ENCODE peak calls at places on chromosome X, in seven cellular contexts. O is mucosa of descending colon, A is BE2C, E is endothelial cell of umbilical vein, F is sigmoid colon, T is cardiac fibroblast, P is BJ. D is an unnamed sample.

GRCh38 chrX:37993857-37994619 is 12.3 kb upstream of the SYTL5 start:
- DNase-seq in O (peak), F (no peak), E (no peak), A (no peak), T (no peak), P (no peak), D (peak)

GRCh38 chrX:85611926-85612325 is 232.5 kb upstream of the POF1B start:
- DNase-seq in A (no peak), E (peak), O (no peak), P (no peak), T (peak), F (no peak), D (no peak)

GRCh38 chrX:13257223-13258051 is 62.4 kb downstream of the ATXN3L start:
- DNase-seq in E (no peak), P (no peak), O (no peak), A (no peak), F (no peak), T (no peak), D (no peak)

GRCh38 chrX:130444641-130445336 is 43.0 kb downstream of the RBMX2 start:
- DNase-seq in E (no peak), A (no peak), T (no peak), O (no peak), P (no peak), F (no peak), D (no peak)

GRCh38 chrX:74835566-74835965 is 89.7 kb downstream of the NEXMIF start:
- DNase-seq in E (no peak), A (no peak), P (no peak), T (no peak), F (no peak), O (peak), D (no peak)

GRCh38 chrX:135194684-135195083 is 23.5 kb upstream of the CT55 start:
- DNase-seq in P (no peak), O (no peak), A (no peak), E (no peak), T (no peak), F (no peak), D (no peak)

GRCh38 chrX:39195156-39195555 is 393.9 kb downstream of the MID1IP1 start:
- DNase-seq in E (no peak), F (no peak), A (no peak), T (no peak), P (no peak), O (no peak), D (no peak)

GRCh38 chrX:151818828-151819227 is 84.3 kb downstream of the CNGA2 start:
- DNase-seq in O (no peak), A (no peak), F (no peak), T (no peak), E (no peak), P (no peak), D (no peak)

GRCh38 chrX:150348365-150348764 is 14.8 kb upstream of the MAMLD1 start:
- DNase-seq in F (no peak), O (peak), E (no peak), T (no peak), P (no peak), A (no peak), D (peak)

GRCh38 chrX:8849462-8849861 is 48.3 kb upstream of the FAM9A start:
- DNase-seq in T (no peak), A (no peak), P (peak), E (no peak), F (no peak), O (no peak), D (no peak)

GRCh38 chrX:150303386-150304097 is 59.6 kb upstream of the MAMLD1 start:
- DNase-seq in F (no peak), A (no peak), E (no peak), O (no peak), T (no peak), P (no peak), D (no peak)

GRCh38 chrX:9465380-9466114 is 689 bp downstream of the TBL1X start:
- DNase-seq in P (no peak), T (peak), O (peak), A (peak), F (no peak), E (peak), D (no peak)

GRCh38 chrX:283115-283845 is 2.1 kb downstream of the PLCXD1 start:
- DNase-seq in F (peak), A (peak), T (peak), E (peak), O (peak), P (no peak), D (peak)

GRCh38 chrX:23861215-23861896 is 46.4 kb downstream of the APOO start:
- DNase-seq in E (no peak), P (no peak), O (no peak), F (no peak), T (no peak), A (no peak), D (no peak)

GRCh38 chrX:125378205-125378604 is 58.5 kb downstream of the TEX13C start:
- DNase-seq in E (no peak), P (no peak), T (no peak), A (no peak), F (no peak), O (no peak), D (no peak)

GRCh38 chrX:14056201-14056600 is 26.5 kb upstream of the GEMIN8 start:
- DNase-seq in O (no peak), E (no peak), P (no peak), A (no peak), T (peak), F (no peak), D (no peak)

GRCh38 chrX:15911729-15912550 is 57.3 kb upstream of the AP1S2 start:
- DNase-seq in A (no peak), F (no peak), T (peak), O (peak), E (no peak), P (no peak), D (no peak)

GRCh38 chrX:20393944-20394343 is 127.2 kb upstream of the RPS6KA3 start:
- DNase-seq in P (no peak), O (no peak), F (no peak), T (peak), A (no peak), E (no peak), D (no peak)

GRCh38 chrX:1925053-1925481 is 310.2 kb downstream of the ASMT start:
- DNase-seq in A (no peak), O (no peak), E (no peak), P (no peak), F (no peak), T (no peak), D (peak)

GRCh38 chrX:75278991-75279390 is 5.1 kb downstream of the UPRT start:
- DNase-seq in O (no peak), F (no peak), P (no peak), E (no peak), A (no peak), T (no peak), D (no peak)

GRCh38 chrX:130878350-130879341 is 24.4 kb downstream of the ENOX2 start:
- DNase-seq in P (peak), A (no peak), E (peak), O (no peak), F (no peak), T (peak), D (no peak)

GRCh38 chrX:101260435-101260834 is 30.7 kb downstream of the TAF7L start:
- DNase-seq in T (peak), F (no peak), E (peak), A (no peak), P (no peak), O (peak), D (peak)

GRCh38 chrX:10754445-10754844 is 134.1 kb upstream of the MID1 start:
- DNase-seq in F (no peak), P (no peak), O (no peak), E (no peak), T (no peak), A (no peak), D (no peak)

GRCh38 chrX:10759400-10759799 is 139.0 kb upstream of the MID1 start:
- DNase-seq in T (no peak), F (no peak), E (no peak), P (no peak), O (no peak), A (no peak), D (no peak)

GRCh38 chrX:10756365-10756915 is 136.1 kb upstream of the MID1 start:
- DNase-seq in P (peak), T (peak), E (peak), F (no peak), O (no peak), A (no peak), D (no peak)

GRCh38 chrX:10750581-10750980 is 130.2 kb upstream of the MID1 start:
- DNase-seq in T (no peak), P (no peak), F (no peak), O (no peak), A (no peak), E (no peak), D (no peak)

DNA sequence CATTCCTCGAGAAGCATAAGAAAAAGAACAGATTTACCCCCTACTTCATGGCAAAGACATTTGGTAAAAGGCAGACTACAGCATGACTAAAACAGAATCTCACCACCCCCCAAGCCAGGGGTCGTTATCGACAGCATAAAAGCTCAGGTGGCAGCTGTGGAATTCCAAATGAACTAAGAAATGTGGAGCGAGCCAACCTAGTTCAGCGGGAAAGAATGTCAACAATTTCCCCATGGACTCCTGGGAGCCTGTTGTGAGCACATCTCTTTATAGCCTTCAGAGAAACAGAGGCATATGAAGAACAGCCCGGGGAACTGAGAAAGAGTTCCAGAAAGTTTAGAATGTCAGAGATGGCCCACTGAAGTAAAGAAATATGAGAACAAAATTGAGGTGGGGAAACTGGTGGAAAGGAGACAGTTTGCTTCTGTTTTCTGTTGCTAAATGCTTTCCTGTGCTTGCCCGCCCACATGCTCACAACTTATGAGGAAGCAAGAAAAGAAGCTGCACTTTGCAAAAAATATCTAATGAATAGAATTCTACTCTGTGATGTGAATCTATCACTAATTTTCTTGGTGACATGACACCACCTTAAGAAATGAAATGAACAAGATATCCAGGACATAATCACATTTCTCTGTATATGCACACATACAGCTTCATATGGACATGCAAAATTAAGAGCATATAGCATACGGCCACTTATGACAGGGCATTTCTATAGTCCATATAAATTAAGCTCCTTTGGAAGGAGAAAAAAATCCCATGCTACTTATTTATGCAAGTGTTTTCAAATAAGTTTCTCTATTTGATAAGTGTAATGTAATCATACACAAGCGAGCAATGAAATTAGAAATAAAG is 135.3 kb upstream of the MID1 start:
- DNase-seq in E (peak), A (no peak), F (no peak), P (no peak), O (no peak), T (peak), D (peak)
- H3K4me3 ChIP-seq in E (no peak), A (no peak), F (no peak), P (no peak), O (no peak), T (no peak), D (no peak)

GRCh38 chrX:154751669-154752271 is 893 bp upstream of the GAB3 start:
- DNase-seq in O (no peak), F (no peak), P (no peak), A (no peak), T (no peak), E (peak), D (no peak)

GRCh38 chrX:154749856-154750255 is 1.0 kb downstream of the GAB3 start:
- DNase-seq in O (no peak), E (no peak), F (no peak), P (no peak), T (peak), A (no peak), D (no peak)

GRCh38 chrX:154750301-154751120 is at the start of gene GAB3:
- DNase-seq in A (peak), O (peak), E (peak), F (no peak), T (peak), P (no peak), D (no peak)

GRCh38 chrX:154748712-154749339 is 2.1 kb downstream of the GAB3 start:
- DNase-seq in A (peak), P (no peak), O (peak), T (peak), E (peak), F (peak), D (no peak)

DNA sequence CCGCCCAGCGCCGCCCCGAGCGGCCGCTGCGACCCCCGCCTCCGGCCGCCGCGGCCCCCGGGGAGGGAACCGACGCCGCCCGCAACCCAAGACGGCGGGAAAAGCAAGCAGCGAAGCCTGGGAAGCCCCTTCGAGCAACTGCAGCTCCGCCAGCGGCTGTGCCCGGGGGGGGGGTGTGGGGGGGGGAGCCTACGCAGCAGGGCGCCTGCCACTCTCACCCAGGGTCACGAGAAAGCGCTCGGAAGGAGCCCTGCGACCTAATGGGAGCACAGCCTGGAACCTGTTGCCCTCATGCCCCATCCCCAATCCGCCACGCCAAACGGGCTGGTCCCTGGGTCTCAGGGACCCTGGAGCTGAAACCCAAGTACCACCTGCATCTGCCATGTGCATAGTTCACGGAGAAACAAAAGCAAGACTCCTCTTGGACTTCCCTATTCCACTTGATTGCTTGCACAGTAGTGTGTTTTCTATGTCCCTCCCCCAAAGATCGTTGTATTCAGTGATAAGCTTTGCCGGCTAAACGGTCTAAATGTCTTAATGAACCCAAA is 318 bp upstream of the GAB3 start:
- DNase-seq in A (no peak), F (no peak), O (no peak), E (no peak), P (no peak), T (no peak), D (no peak)
- H3K4me3 ChIP-seq in A (no peak), F (peak), O (no peak), E (no peak), P (peak), T (peak), D (no peak)

GRCh38 chrX:118727686-118728339 is 407 bp downstream of the IL13RA1 start:
- DNase-seq in F (no peak), T (peak), P (no peak), A (peak), O (peak), E (peak), D (no peak)
- H3K4me3 ChIP-seq in F (peak), T (peak), P (peak), A (peak), O (peak), E (peak), D (peak)

GRCh38 chrX:56763556-56764152 is 34.6 kb downstream of the NBDY start:
- DNase-seq in E (no peak), O (no peak), A (no peak), T (no peak), P (no peak), F (peak), D (no peak)
- H3K4me3 ChIP-seq in E (no peak), O (no peak), A (no peak), T (no peak), P (no peak), F (peak), D (no peak)

DNA sequence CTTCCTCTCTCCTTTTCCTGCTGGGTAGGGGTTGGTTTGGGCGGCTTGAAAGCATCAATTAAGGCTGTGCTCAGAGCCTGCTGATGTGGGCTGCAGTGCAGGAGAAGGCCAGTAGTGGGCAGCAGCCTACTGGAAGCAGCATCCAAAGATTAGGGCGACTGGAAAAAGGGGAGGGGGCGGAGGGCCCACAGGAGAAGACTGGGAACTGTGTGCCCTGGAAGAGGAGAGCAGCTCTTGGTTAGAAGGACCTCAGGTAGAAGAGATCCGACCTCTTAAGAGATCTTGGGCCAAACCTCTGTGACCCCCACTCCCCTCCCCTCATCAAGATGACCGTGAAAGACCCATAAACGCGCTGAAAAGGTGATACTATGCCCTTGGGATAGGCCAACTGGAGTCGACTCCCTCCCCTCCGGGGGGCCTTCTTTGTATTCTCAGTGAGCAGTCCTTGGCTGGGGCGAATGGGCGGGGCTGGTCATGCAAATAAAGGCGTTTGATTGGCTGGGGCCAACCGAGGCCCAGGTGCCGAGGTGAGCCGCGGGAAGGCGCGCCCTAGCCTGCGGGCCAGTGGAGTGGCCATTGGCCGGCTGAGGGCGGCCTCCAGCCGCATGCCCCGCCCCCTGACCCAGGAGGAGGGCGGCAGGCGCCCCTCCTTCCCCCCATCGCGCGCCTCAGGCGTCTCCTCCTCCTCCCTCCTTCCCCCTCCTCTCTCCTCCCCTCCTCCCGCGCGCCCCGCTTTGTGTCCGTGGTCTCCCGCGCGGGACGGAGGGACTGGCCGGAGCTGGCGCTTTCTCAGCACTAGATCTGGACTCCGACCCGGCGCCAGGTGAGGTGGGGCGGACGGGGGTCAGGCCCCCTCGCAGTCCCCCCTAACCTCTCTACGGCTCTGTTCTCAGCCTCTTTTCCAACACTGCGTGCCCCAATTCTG is 10.1 kb downstream of the DLG3 start:
- DNase-seq in F (peak), P (no peak), O (peak), E (peak), T (peak), A (peak), D (no peak)
- H3K4me3 ChIP-seq in F (peak), P (peak), O (peak), E (peak), T (peak), A (no peak), D (peak)

GRCh38 chrX:107712231-107713204 is 63.1 kb downstream of the TSC22D3 start:
- DNase-seq in O (no peak), T (peak), F (peak), A (no peak), P (no peak), E (no peak), D (no peak)
- H3K4me3 ChIP-seq in O (no peak), T (no peak), F (no peak), A (no peak), P (no peak), E (no peak), D (no peak)

GRCh38 chrX:49071877-49072711 is 1.7 kb downstream of the PRAF2 start:
- DNase-seq in A (no peak), O (peak), E (peak), P (peak), F (peak), T (peak), D (no peak)
- H3K4me3 ChIP-seq in A (peak), O (no peak), E (peak), P (peak), F (peak), T (peak), D (no peak)

DNA sequence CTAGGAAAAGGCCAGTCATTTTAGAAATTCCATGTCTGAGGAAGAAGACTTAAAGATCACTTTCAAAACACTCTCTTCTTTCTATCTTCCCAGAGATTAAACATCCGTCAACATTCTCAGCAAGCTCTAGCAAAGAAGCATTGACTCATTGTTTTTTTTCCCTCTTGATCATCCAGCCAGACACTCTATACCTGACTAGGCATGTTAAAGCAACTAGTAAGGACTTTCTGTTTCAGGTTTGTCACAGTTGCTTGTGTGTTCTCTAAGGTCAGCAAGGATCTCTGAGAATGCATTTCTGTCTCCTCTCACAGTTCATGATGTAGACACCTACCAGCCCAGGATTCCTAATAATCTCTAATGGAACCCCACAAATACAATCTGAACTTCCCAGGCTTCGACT is 112.2 kb downstream of the IL13RA2 start:
- DNase-seq in A (no peak), F (no peak), P (no peak), T (no peak), O (no peak), E (no peak), D (no peak)
- H3K4me3 ChIP-seq in A (no peak), F (no peak), P (no peak), T (no peak), O (no peak), E (no peak), D (no peak)